ENCODE peak calls at places on chromosomes 12 and 14, in ten cellular contexts. B is fibroblast of mammary gland; M is right cardiac atrium; D is activated T-cell treated with anti-CD3 and anti-CD28 coated beads, Interleukin-2, amount 50 U/mL, for 72 hours; K is T-helper 1 cell; E is stimulated activated CD8-positive, alpha-beta memory T cell treated with anti-CD3 and anti-CD28 coated beads, Interleukin-12 subunit alpha, Interleukin-12 subunit beta, amount 100 ng/mL, for 4 hours; G is GM23338; W is CD8-positive, alpha-beta memory T cell; T is prostate gland; L is HT-29. H is an unnamed sample.

GRCh38 chr14:65177551-65177950 is 75.2 kb upstream of the MAX start:
- DNase-seq in B (peak; percentile 35), M (no peak), D (no peak), K (no peak), E (no peak), G (no peak), W (no peak), T (no peak), L (no peak), H (no peak)

GRCh38 chr12:50637870-50638481 is 125.9 kb upstream of the ATF1 start:
- DNase-seq in B (peak; percentile 70), M (no peak), D (no peak), K (peak; percentile 57), E (no peak), G (peak; percentile 74), W (peak; percentile 46), T (no peak), L (peak; percentile 56), H (no peak)

GRCh38 chr12:124506145-124506831 is 61.1 kb downstream of the NCOR2 start:
- DNase-seq in B (peak; percentile 64), M (peak; percentile 96), D (no peak), K (no peak), E (no peak), G (no peak), W (no peak), T (peak; percentile 73), L (peak; percentile 82), H (peak; percentile 77)

GRCh38 chr12:97784904-97785303 is 322.3 kb downstream of the RMST start:
- DNase-seq in B (no peak), M (no peak), D (no peak), K (no peak), E (no peak), G (peak; percentile 38), W (no peak), T (no peak), L (no peak), H (no peak)

GRCh38 chr12:120760349-120761245 is 35.0 kb downstream of the ACADS start:
- DNase-seq in B (no peak), M (no peak), D (peak; percentile 40), K (peak; percentile 74), E (no peak), G (no peak), W (no peak), T (no peak), L (no peak), H (no peak)

GRCh38 chr12:43285248-43285647 is 266.8 kb downstream of the ADAMTS20 start:
- DNase-seq in B (peak; percentile 98), M (no peak), D (no peak), K (no peak), E (no peak), G (no peak), W (no peak), T (no peak), L (no peak), H (no peak)

GRCh38 chr14:56794088-56794556 is 16.2 kb downstream of the OTX2 start:
- DNase-seq in B (no peak), M (no peak), D (no peak), K (no peak), E (no peak), G (peak; percentile 90), W (no peak), T (no peak), L (no peak), H (no peak)

GRCh38 chr14:20247651-20248246 is 8.7 kb downstream of the OR11H4 start:
- DNase-seq in B (no peak), M (no peak), D (no peak), K (no peak), E (no peak), G (peak; percentile 66), W (no peak), T (no peak), L (peak; percentile 52), H (no peak)

GRCh38 chr14:101997429-101998336 is 33.3 kb downstream of the DYNC1H1 start:
- DNase-seq in B (no peak), M (no peak), D (no peak), K (no peak), E (no peak), G (no peak), W (no peak), T (no peak), L (no peak), H (no peak)

GRCh38 chr12:113961921-113962710 is 4.0 kb downstream of the RBM19 start:
- DNase-seq in B (peak; percentile 77), M (no peak), D (peak; percentile 72), K (peak; percentile 80), E (no peak), G (no peak), W (no peak), T (no peak), L (no peak), H (no peak)

GRCh38 chr12:26298785-26299621 is 103.6 kb downstream of the SSPN start:
- DNase-seq in B (peak; percentile 93), M (no peak), D (peak; percentile 9), K (peak; percentile 77), E (no peak), G (peak; percentile 8), W (no peak), T (no peak), L (peak; percentile 74), H (no peak)

GRCh38 chr12:121154793-121155375 is 22.2 kb downstream of the P2RX7 start:
- DNase-seq in B (no peak), M (no peak), D (no peak), K (no peak), E (no peak), G (no peak), W (no peak), T (no peak), L (no peak), H (no peak)

GRCh38 chr12:46702581-46703344 is 123.0 kb downstream of the SLC38A4 start:
- DNase-seq in B (peak; percentile 30), M (no peak), D (no peak), K (no peak), E (no peak), G (no peak), W (no peak), T (peak; percentile 75), L (no peak), H (no peak)

GRCh38 chr12:114438635-114439256 is 32.8 kb upstream of the TBX5 start:
- DNase-seq in B (no peak), M (no peak), D (no peak), K (no peak), E (no peak), G (no peak), W (no peak), T (no peak), L (no peak), H (no peak)

GRCh38 chr12:128767518-128767917 is 56.2 kb downstream of the SLC15A4 start:
- DNase-seq in B (no peak), M (no peak), D (no peak), K (no peak), E (no peak), G (no peak), W (no peak), T (no peak), L (no peak), H (no peak)

GRCh38 chr12:46857486-46857885 is 31.7 kb upstream of the SLC38A4 start:
- DNase-seq in B (no peak), M (no peak), D (no peak), K (no peak), E (no peak), G (no peak), W (no peak), T (no peak), L (no peak), H (no peak)

GRCh38 chr14:68935761-68936209 is 43.3 kb downstream of the ACTN1 start:
- DNase-seq in B (peak; percentile 40), M (peak; percentile 79), D (no peak), K (no peak), E (no peak), G (no peak), W (no peak), T (peak; percentile 35), L (no peak), H (peak; percentile 83)

GRCh38 chr12:108324678-108325358 is 14.3 kb downstream of the CMKLR1 start:
- DNase-seq in B (no peak), M (no peak), D (no peak), K (no peak), E (no peak), G (no peak), W (no peak), T (no peak), L (no peak), H (no peak)

GRCh38 chr12:52805000-52805399 is 8.9 kb downstream of the KRT4 start:
- DNase-seq in B (no peak), M (no peak), D (no peak), K (no peak), E (no peak), G (peak; percentile 80), W (no peak), T (no peak), L (no peak), H (no peak)

GRCh38 chr12:3378655-3379054 is 112.3 kb upstream of the PRMT8 start:
- DNase-seq in B (no peak), M (no peak), D (no peak), K (no peak), E (no peak), G (no peak), W (no peak), T (no peak), L (no peak), H (no peak)

GRCh38 chr12:6279631-6280030 is 30.9 kb upstream of the PLEKHG6 start:
- DNase-seq in B (no peak), M (no peak), D (no peak), K (no peak), E (no peak), G (no peak), W (no peak), T (no peak), L (no peak), H (no peak)

GRCh38 chr14:72443991-72444431 is 449.9 kb downstream of the DPF3 start:
- DNase-seq in B (no peak), M (no peak), D (peak; percentile 55), K (peak; percentile 78), E (peak; percentile 28), G (no peak), W (peak; percentile 34), T (no peak), L (no peak), H (no peak)

GRCh38 chr12:85275359-85275758 is 4.7 kb upstream of the ALX1 start:
- DNase-seq in B (no peak), M (no peak), D (no peak), K (no peak), E (no peak), G (peak; percentile 18), W (no peak), T (no peak), L (no peak), H (no peak)

GRCh38 chr14:64478634-64479250 is 13.4 kb downstream of the AKAP5 start:
- DNase-seq in B (peak; percentile 38), M (no peak), D (no peak), K (no peak), E (no peak), G (no peak), W (peak; percentile 15), T (no peak), L (peak; percentile 49), H (no peak)

GRCh38 chr14:78959674-78960264 is 789.6 kb downstream of the NRXN3 start:
- DNase-seq in B (peak; percentile 79), M (peak; percentile 74), D (peak; percentile 34), K (peak; percentile 19), E (no peak), G (peak; percentile 73), W (peak; percentile 3), T (peak; percentile 62), L (peak; percentile 53), H (peak; percentile 75)

GRCh38 chr12:10243803-10244520 is 31.3 kb downstream of the GABARAPL1 start:
- DNase-seq in B (no peak), M (no peak), D (peak; percentile 9), K (peak; percentile 26), E (no peak), G (no peak), W (no peak), T (no peak), L (no peak), H (no peak)

GRCh38 chr12:131555866-131556265 is 155.0 kb upstream of the SFSWAP start:
- DNase-seq in B (no peak), M (no peak), D (no peak), K (no peak), E (no peak), G (no peak), W (no peak), T (no peak), L (no peak), H (no peak)

GRCh38 chr14:88346048-88346639 is 23.1 kb upstream of the KCNK10 start:
- DNase-seq in B (no peak), M (no peak), D (no peak), K (no peak), E (no peak), G (no peak), W (no peak), T (peak; percentile 12), L (peak; percentile 73), H (no peak)